ENCODE peak calls at places on chromosome 15, in six cellular contexts. F is SK-N-SH, M is HepG2, Z is HL-60, J is H1, L is K562. H is an unnamed sample.

GRCh38 chr15:63264685-63265302 is 12.6 kb upstream of the APH1B start:
- DNase-seq in L (no peak), F (peak; percentile 40), J (no peak), Z (no peak), M (peak; percentile 64), H (no peak)

GRCh38 chr15:54605556-54605955 is 591.2 kb downstream of the RSL24D1 start:
- DNase-seq in Z (no peak), J (no peak), L (no peak), F (no peak), M (no peak), H (no peak)

GRCh38 chr15:25909806-25910205 is 46.7 kb upstream of the ATP10A start:
- DNase-seq in Z (no peak), J (no peak), L (no peak), M (no peak), F (no peak), H (no peak)

GRCh38 chr15:49875392-49875791 is 243.6 kb downstream of the ATP8B4 start:
- DNase-seq in M (no peak), L (no peak), Z (no peak), J (no peak), F (no peak), H (no peak)

GRCh38 chr15:55587321-55588069 is 650 bp downstream of the PYGO1 start:
- DNase-seq in M (peak; percentile 31), Z (peak; percentile 4), J (peak; percentile 70), L (no peak), F (peak; percentile 83), H (no peak)

GRCh38 chr15:85718271-85718971 is 76.3 kb downstream of the KLHL25 start:
- DNase-seq in M (no peak), F (no peak), L (no peak), J (no peak), Z (no peak), H (no peak)

GRCh38 chr15:89984421-89985010 is 16.6 kb upstream of the ZNF710 start:
- DNase-seq in L (no peak), Z (no peak), J (no peak), M (no peak), F (no peak), H (no peak)

GRCh38 chr15:63203451-63204090 is 14.2 kb downstream of the RAB8B start:
- DNase-seq in F (no peak), Z (peak; percentile 79), L (peak; percentile 66), M (no peak), J (no peak), H (no peak)

GRCh38 chr15:99732268-99732641 is 982 bp downstream of the LYSMD4 start:
- DNase-seq in J (no peak), F (no peak), L (no peak), M (no peak), Z (no peak), H (no peak)

GRCh38 chr15:61199681-61200080 is 29.4 kb downstream of the RORA start:
- DNase-seq in L (no peak), F (no peak), M (no peak), J (no peak), Z (no peak), H (no peak)

GRCh38 chr15:84924074-84924700 is 39.7 kb downstream of the SLC28A1 start:
- DNase-seq in M (no peak), Z (no peak), L (no peak), J (no peak), F (no peak), H (no peak)

GRCh38 chr15:62782896-62783295 is 259.7 kb upstream of the TPM1 start:
- DNase-seq in J (no peak), M (no peak), L (no peak), F (no peak), Z (no peak), H (no peak)

GRCh38 chr15:78149805-78150751 is 916 bp downstream of the IDH3A start:
- DNase-seq in Z (no peak), F (no peak), M (peak; percentile 25), L (no peak), J (no peak), H (no peak)

GRCh38 chr15:54007256-54007655 is 29.0 kb downstream of the UNC13C start:
- DNase-seq in M (no peak), Z (no peak), J (no peak), L (no peak), F (no peak), H (no peak)

GRCh38 chr15:87871738-87872315 is 384.7 kb downstream of the NTRK3 start:
- DNase-seq in Z (no peak), F (no peak), M (no peak), J (no peak), L (no peak), H (no peak)

GRCh38 chr15:90952901-90953677 is 1.6 kb upstream of the RCCD1 start:
- DNase-seq in L (no peak), M (no peak), F (no peak), J (no peak), Z (no peak), H (no peak)

GRCh38 chr15:50149090-50149489 is 30.1 kb upstream of the ATP8B4 start:
- DNase-seq in F (no peak), M (no peak), Z (no peak), J (no peak), L (no peak), H (no peak)

GRCh38 chr15:65937476-65937875 is 68.2 kb downstream of the RAB11A start:
- DNase-seq in Z (no peak), J (no peak), M (no peak), F (peak; percentile 43), L (peak; percentile 43), H (no peak)
- TF ChIP-seq GABPA in Z (no peak), J (no peak), M (no peak), F (no peak), L (no peak), H (no peak)

DNA sequence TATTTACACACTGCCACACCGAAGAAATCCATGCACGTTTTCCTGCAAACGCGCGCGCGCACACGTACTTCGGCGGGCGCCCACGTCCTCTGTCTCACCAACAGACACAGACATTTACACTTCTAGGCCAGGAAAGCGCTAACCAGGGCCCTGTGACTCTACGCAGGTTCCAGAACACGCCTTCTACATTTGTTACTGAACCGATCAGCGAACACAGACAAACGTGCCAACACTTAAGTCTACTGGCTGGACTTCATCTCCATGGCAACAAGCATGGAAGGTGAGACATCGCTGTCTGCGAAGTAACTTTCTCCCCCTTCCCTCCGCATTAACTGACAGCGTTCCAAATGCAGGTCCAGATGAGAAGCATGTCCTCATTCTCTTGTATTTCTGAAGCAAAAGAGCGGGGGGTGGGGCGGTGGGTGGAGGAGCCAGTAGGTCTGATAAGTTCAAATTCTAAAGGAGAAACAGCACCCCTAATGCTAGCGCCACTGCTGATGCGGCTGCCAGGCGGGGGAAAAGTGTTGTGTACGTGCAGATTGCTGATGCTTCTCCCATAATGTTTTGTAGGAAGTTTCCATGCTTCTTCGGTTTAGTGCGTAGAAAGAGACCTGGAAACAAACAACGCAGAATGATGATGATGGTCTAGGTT is at the start of gene CTXN2:
- DNase-seq in Z (no peak), L (no peak), M (no peak), F (peak; percentile 30), J (peak; percentile 54), H (no peak)
- TF ChIP-seq GABPA in Z (no peak), L (no peak), M (no peak), F (no peak), J (no peak), H (no peak)

GRCh38 chr15:68615811-68616210 is 37.0 kb downstream of the CORO2B start:
- DNase-seq in M (no peak), L (no peak), J (no peak), F (no peak), Z (no peak), H (no peak)

GRCh38 chr15:68615301-68615700 is 36.5 kb downstream of the CORO2B start:
- DNase-seq in J (no peak), F (no peak), M (no peak), L (no peak), Z (no peak), H (no peak)

GRCh38 chr15:68616397-68616796 is 37.6 kb downstream of the CORO2B start:
- DNase-seq in M (no peak), Z (no peak), L (no peak), J (no peak), F (no peak), H (no peak)

GRCh38 chr15:68612979-68613740 is 34.4 kb downstream of the CORO2B start:
- DNase-seq in L (peak; percentile 62), Z (peak; percentile 5), J (no peak), M (no peak), F (no peak), H (no peak)

DNA sequence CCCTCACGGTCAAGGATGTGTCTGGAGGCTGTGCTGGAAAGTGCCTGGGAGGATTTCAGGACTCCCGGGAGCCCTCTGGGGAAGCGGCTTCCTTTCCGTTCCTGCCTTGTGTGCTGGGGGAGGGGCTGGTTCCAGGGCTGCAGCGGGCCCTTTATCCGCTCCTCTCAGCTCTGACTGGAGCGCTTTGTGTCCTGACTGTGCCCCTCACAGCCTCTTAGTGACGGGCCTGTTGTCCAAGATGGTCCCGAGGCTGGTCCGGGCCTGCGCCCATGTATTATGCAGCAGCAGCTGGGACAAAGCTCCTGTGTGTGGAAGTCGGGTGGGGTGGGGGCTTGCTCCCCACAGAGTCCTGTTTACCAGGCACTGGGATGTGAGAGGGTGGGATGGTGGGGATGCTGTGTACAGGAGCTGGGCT is 35.8 kb downstream of the CORO2B start:
- DNase-seq in F (no peak), L (no peak), J (peak; percentile 78), Z (no peak), M (no peak), H (no peak)
- TF ChIP-seq GABPA in F (no peak), L (no peak), J (no peak), Z (no peak), M (no peak), H (no peak)

DNA sequence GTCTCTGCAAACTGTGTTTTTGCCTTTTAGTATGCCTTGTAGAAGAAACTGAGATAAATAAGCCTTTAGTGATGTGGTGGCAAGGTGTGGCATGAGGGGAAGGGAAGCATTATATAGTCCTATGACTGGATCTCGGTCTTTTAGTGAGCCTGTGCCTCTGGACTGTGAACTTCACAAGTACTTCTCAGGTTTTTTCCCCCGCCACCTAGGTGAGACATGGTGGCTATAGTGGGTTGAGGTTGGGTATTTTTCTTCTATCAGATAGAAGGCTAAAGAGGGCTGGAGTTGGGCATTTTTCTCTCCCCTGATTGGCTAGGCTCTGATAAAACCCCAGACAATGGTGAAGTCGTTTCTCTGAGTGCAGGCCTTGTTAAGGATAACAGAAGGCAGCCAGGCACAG is 38.7 kb upstream of the ZFAND6 start:
- DNase-seq in F (no peak), J (no peak), M (no peak), Z (no peak), L (no peak), H (no peak)
- TF ChIP-seq GABPA in F (no peak), J (no peak), M (no peak), Z (no peak), L (no peak), H (no peak)

GRCh38 chr15:76480267-76480666 is 143.7 kb downstream of the ISL2 start:
- DNase-seq in L (no peak), Z (no peak), F (no peak), M (no peak), J (no peak), H (no peak)
- TF ChIP-seq GABPA in L (no peak), Z (no peak), F (no peak), M (no peak), J (no peak), H (no peak)